ENCODE peak calls at places on chromosome 1, in eight cellular contexts. H, G, O, U, F, X, W and P are unnamed samples.

GRCh38 chr1:203304919-203305808 is at the start of gene BTG2:
- DNase-seq in G (peak), U (peak), H (peak), X (peak), W (peak), O (peak), F (peak), P (no peak)

GRCh38 chr1:98221926-98222325 is 301.1 kb upstream of the DPYD start:
- DNase-seq in G (no peak), F (no peak), W (peak), O (no peak), U (no peak), H (no peak), X (no peak), P (no peak)

GRCh38 chr1:44512313-44512885 is 107.3 kb downstream of the RNF220 start:
- DNase-seq in W (no peak), U (no peak), H (no peak), G (peak), O (no peak), X (no peak), F (peak), P (no peak)

GRCh38 chr1:81894867-81895266 is 94.1 kb downstream of the ADGRL2 start:
- DNase-seq in U (no peak), G (no peak), H (no peak), X (no peak), O (no peak), F (no peak), W (no peak), P (no peak)

GRCh38 chr1:214991691-214992315 is 90.7 kb upstream of the KCNK2 start:
- DNase-seq in H (no peak), O (no peak), G (no peak), F (no peak), U (no peak), X (no peak), W (no peak), P (no peak)

GRCh38 chr1:219443763-219444162 is 169.1 kb downstream of the ZC3H11B start:
- DNase-seq in G (no peak), O (no peak), F (no peak), W (peak), X (no peak), H (no peak), U (no peak), P (no peak)

GRCh38 chr1:162926906-162927305 is 65.9 kb upstream of the CCDC190 start:
- DNase-seq in G (no peak), U (no peak), X (no peak), H (no peak), O (no peak), F (no peak), W (no peak), P (no peak)

GRCh38 chr1:86515597-86515996 is 31.3 kb upstream of the CLCA4 start:
- DNase-seq in O (no peak), G (no peak), F (no peak), X (no peak), H (no peak), U (peak), W (peak), P (no peak)